ENCODE peak calls at places on chromosomes 7 and 10, in six cellular contexts. U is skeletal muscle cell; Z is fibroblast of the aortic adventitia; W is lower lobe of right lung; R is breast epithelium; A is CD8-positive, alpha-beta memory T cell. P is an unnamed sample.

GRCh38 chr7:143405158-143405557 is 3.5 kb downstream of the EPHA1 start:
- DNase-seq in U (no peak), Z (no peak), W (no peak), R (no peak), A (no peak), P (no peak)

GRCh38 chr7:102975854-102976253 is 63.1 kb downstream of the LRRC17 start:
- DNase-seq in U (no peak), Z (no peak), W (no peak), R (no peak), A (no peak), P (no peak)

GRCh38 chr7:21972397-21972784 is 26.7 kb upstream of the CDCA7L start:
- DNase-seq in U (no peak), Z (no peak), W (no peak), R (no peak), A (no peak), P (no peak)

GRCh38 chr10:61065010-61065409 is 121.0 kb upstream of the RHOBTB1 start:
- DNase-seq in U (no peak), Z (no peak), W (no peak), R (no peak), A (no peak), P (no peak)

GRCh38 chr10:109934958-109935793 is 11.9 kb upstream of the XPNPEP1 start:
- DNase-seq in U (peak), Z (peak), W (no peak), R (no peak), A (no peak), P (no peak)

GRCh38 chr10:30057421-30057841 is 2.0 kb downstream of the JCAD start:
- DNase-seq in U (no peak), Z (no peak), W (no peak), R (no peak), A (no peak), P (no peak)

GRCh38 chr10:31896972-31897384 is 31.7 kb downstream of the ARHGAP12 start:
- DNase-seq in U (peak), Z (peak), W (no peak), R (no peak), A (no peak), P (no peak)

GRCh38 chr10:69769395-69769989 is 32.2 kb upstream of the COL13A1 start:
- DNase-seq in U (peak), Z (peak), W (no peak), R (no peak), A (no peak), P (no peak)

GRCh38 chr10:46547881-46548780 is 8.3 kb downstream of the GPRIN2 start:
- DNase-seq in U (no peak), Z (no peak), W (peak), R (no peak), A (peak), P (peak)

GRCh38 chr7:112201421-112201820 is 4.8 kb downstream of the DOCK4 start:
- DNase-seq in U (peak), Z (peak), W (no peak), R (no peak), A (no peak), P (no peak)

GRCh38 chr10:116848912-116849270 is 408 bp upstream of the ENO4 start:
- DNase-seq in U (no peak), Z (no peak), W (no peak), R (no peak), A (no peak), P (no peak)

GRCh38 chr10:70935631-70936030 is 47.3 kb upstream of the PCBD1 start:
- DNase-seq in U (no peak), Z (no peak), W (no peak), R (no peak), A (no peak), P (no peak)

GRCh38 chr10:123897146-123897545 is 5.5 kb upstream of the CPXM2 start:
- DNase-seq in U (no peak), Z (no peak), W (no peak), R (no peak), A (no peak), P (no peak)

GRCh38 chr7:136869991-136870798 is 1.7 kb downstream of the CHRM2 start:
- DNase-seq in U (no peak), Z (no peak), W (peak), R (no peak), A (no peak), P (peak)

GRCh38 chr10:119517235-119518141 is 25.0 kb downstream of the RGS10 start:
- DNase-seq in U (no peak), Z (no peak), W (peak), R (no peak), A (peak), P (peak)

GRCh38 chr10:88028654-88029053 is 165.2 kb downstream of the PTEN start:
- DNase-seq in U (no peak), Z (no peak), W (no peak), R (no peak), A (no peak), P (no peak)

GRCh38 chr7:88692493-88692892 is 67.0 kb upstream of the ZNF804B start:
- DNase-seq in U (no peak), Z (no peak), W (no peak), R (no peak), A (no peak), P (no peak)

GRCh38 chr7:106262268-106262881 is 22.4 kb downstream of the NAMPT start:
- DNase-seq in U (no peak), Z (no peak), W (no peak), R (no peak), A (no peak), P (no peak)

GRCh38 chr7:92071032-92071431 is 63.2 kb downstream of the CYP51A1 start:
- DNase-seq in U (no peak), Z (no peak), W (no peak), R (no peak), A (no peak), P (no peak)

GRCh38 chr7:17108049-17108584 is 190.3 kb upstream of the AHR start:
- DNase-seq in U (no peak), Z (no peak), W (no peak), R (no peak), A (no peak), P (no peak)

DNA sequence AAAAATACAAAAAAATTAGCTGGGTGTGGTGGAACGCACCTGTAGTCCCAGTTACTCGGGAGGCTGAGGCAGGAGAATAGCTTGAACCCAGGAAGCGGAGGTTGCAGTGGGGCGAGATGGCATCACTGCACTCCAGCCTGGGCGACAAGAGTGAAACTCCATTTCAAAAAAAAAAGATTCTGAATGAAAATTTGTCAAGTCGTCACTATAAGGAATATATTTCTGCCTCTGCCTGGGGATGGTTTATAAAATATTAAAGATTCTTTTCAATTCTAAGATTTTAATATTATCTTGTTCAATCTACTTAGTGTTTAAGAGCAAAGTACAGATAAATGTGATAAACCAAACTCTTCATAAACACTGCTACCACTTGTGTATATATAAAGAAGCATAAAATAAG is 147.3 kb downstream of the NRBF2 start:
- DNase-seq in U (no peak), Z (no peak), W (no peak), R (no peak), A (no peak), P (no peak)
- H3K4me3 ChIP-seq in U (no peak), Z (no peak), W (no peak), R (no peak), A (no peak), P (no peak)

GRCh38 chr7:158432369-158433270 is 155.0 kb downstream of the PTPRN2 start:
- DNase-seq in U (peak), Z (no peak), W (peak), R (no peak), A (no peak), P (no peak)
- H3K4me3 ChIP-seq in U (peak), Z (no peak), W (peak), R (no peak), A (no peak), P (no peak)

GRCh38 chr7:35257251-35258124 is 3.6 kb upstream of the TBX20 start:
- DNase-seq in U (no peak), Z (no peak), W (no peak), R (no peak), A (no peak), P (no peak)
- H3K4me3 ChIP-seq in U (no peak), Z (peak), W (no peak), R (no peak), A (no peak), P (no peak)

GRCh38 chr10:102133373-102134195 is 744 bp downstream of the PPRC1 start:
- DNase-seq in U (no peak), Z (peak), W (peak), R (peak), A (peak), P (peak)

GRCh38 chr10:102131286-102132170 is 1.3 kb upstream of the PPRC1 start:
- DNase-seq in U (no peak), Z (peak), W (no peak), R (no peak), A (no peak), P (no peak)

GRCh38 chr10:102134416-102134815 is 1.6 kb downstream of the PPRC1 start:
- DNase-seq in U (no peak), Z (no peak), W (no peak), R (no peak), A (no peak), P (no peak)

GRCh38 chr10:102132563-102133372 is at the start of gene PPRC1:
- DNase-seq in U (peak), Z (peak), W (peak), R (peak), A (peak), P (peak)

DNA sequence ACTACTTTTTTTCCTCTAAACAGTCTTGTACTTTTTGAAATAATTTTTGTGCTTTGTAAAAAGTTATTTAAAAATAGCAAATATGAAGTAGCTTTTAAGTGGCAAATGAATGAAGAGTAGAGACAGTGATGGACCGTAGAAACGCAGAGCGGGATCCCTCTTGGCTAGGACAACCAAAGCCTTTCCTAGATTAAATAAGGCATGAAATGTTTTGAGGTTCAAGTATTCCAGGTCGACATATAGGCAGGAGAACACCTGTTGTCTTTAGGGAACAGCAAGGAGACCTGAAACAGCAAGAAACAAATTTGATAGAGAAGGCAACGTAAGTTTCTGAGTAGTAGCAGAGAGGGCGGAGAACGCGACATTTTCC is 662 bp upstream of the PPRC1 start:
- DNase-seq in U (no peak), Z (no peak), W (no peak), R (no peak), A (no peak), P (no peak)
- H3K4me3 ChIP-seq in U (peak), Z (peak), W (peak), R (peak), A (peak), P (peak)

DNA sequence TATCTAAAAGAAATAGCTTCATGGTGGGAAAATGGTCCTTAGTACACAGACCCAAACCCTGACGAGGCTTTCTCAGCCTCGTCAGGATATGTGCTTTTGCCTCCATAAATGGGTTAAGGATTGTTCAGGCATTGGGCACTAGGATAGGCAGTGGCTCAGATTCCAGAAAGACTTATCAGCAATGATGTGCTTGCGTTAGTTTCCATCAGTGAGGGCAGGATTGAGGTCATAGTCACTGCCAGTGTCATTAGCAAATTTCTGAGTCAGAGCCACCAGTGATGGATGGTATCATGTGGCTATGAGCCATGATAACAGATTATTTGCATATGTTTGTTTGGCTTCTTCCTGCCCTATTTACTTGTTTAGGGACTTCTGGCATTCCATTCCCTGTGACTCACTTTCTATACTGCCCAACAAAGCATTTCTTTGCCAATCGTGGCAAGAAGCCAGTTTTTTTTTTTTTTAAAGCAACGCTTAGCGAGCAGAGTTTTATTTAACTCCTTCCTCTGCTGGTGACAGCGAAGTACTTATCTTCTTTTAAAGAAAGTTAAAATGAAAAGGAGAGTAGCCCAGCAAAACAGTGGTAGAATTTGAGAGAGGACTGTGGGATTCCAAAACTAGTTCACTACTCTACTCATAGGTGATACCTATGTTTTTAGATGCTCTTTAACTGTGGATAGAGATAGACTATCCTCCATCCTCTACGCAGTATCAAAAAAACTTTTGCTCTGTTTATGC is 44.4 kb downstream of the MYPN start:
- DNase-seq in U (peak), Z (peak), W (no peak), R (no peak), A (no peak), P (peak)
- H3K4me3 ChIP-seq in U (no peak), Z (no peak), W (no peak), R (no peak), A (no peak), P (no peak)

GRCh38 chr10:129814681-129815646 is 149.1 kb downstream of the EBF3 start:
- DNase-seq in U (no peak), Z (no peak), W (no peak), R (no peak), A (no peak), P (no peak)

GRCh38 chr10:129820451-129820850 is 143.6 kb downstream of the EBF3 start:
- DNase-seq in U (no peak), Z (no peak), W (no peak), R (no peak), A (no peak), P (no peak)

GRCh38 chr10:129816702-129817101 is 147.4 kb downstream of the EBF3 start:
- DNase-seq in U (no peak), Z (no peak), W (no peak), R (no peak), A (no peak), P (no peak)

GRCh38 chr10:129812398-129812797 is 151.7 kb downstream of the EBF3 start:
- DNase-seq in U (no peak), Z (no peak), W (no peak), R (no peak), A (no peak), P (no peak)

DNA sequence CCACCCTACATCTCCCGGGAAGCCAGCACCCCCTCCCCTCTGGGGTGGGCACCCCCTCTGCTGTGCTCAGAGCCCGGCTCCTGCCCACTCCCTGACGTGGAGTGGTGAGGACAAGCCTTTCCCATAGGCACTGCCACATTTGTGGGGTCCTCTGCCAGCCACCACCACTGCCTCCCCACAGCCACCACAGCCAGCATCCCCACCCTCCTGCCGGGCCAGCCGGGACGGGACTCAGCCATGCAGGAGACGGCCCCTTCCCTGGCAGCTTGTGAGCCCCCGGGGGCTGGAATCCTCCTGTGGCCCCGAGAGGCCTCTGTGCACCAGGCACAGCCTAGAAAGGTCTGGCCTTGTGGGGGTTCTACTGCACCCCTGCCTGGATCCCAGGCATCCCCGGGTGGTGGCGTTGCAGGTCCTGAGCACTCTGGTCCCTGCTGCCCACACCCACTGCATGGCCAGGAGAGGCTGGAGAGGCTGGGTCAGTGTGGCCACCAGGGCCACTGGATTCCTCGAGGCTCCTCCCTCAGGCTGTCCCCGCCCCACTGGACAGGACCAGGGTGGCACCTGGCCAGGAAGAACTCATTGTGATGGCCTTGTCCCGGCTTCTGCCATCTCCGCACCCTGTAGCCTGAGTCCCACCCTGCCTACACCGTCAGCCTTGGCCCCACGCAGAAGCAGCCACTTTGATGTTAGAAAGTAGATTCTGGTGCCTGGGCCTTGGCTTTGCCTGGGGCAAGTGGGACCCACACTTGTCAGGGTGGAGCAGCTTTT is 148.0 kb downstream of the EBF3 start:
- DNase-seq in U (no peak), Z (no peak), W (no peak), R (no peak), A (no peak), P (no peak)
- H3K4me3 ChIP-seq in U (no peak), Z (no peak), W (no peak), R (no peak), A (no peak), P (no peak)

GRCh38 chr7:38731195-38731594 is 100.0 kb upstream of the AMPH start:
- DNase-seq in U (no peak), Z (no peak), W (no peak), R (no peak), A (no peak), P (no peak)

GRCh38 chr7:38723327-38723726 is 92.2 kb upstream of the AMPH start:
- DNase-seq in U (no peak), Z (no peak), W (no peak), R (no peak), A (no peak), P (no peak)

GRCh38 chr7:38728145-38728544 is 97.0 kb upstream of the AMPH start:
- DNase-seq in U (no peak), Z (peak), W (no peak), R (no peak), A (no peak), P (no peak)

DNA sequence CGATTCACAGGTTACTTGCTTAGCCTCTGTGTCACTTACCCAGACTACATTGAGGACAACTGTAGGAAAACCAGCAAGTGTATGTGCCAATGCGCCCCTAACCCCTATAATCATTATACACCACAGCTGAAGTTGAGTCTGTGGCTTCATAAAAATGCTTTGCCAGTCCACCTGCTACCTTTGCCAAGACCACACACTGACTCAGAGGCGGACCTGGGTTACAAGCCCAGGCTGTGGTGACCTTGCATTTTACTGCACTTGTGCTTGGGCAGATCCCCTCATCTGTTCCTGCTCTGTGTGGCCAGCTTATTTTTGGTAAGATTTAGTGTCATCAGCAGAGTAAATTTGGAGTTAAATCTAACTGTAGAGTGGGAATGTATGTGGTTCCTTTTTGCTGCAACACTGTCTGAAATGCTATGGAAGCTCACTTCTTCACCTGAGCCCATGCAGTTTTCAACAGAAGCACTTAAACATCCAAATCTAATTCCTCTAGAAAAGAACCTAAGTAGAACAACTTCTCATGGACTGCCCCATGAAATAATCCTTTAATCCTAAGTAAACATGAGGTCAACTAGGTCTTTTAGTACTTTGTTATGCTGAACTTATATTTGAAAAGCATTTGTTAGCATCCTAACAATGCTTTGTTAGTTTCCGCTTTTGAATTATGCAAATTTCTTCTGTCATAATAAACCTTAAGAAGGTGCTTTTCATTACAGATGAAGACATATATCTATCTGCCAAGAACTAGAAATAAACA is 96.2 kb upstream of the AMPH start:
- DNase-seq in U (no peak), Z (no peak), W (no peak), R (no peak), A (no peak), P (no peak)
- H3K4me3 ChIP-seq in U (no peak), Z (no peak), W (no peak), R (no peak), A (no peak), P (no peak)

GRCh38 chr7:158740657-158741293 is 36.2 kb upstream of the NCAPG2 start:
- DNase-seq in U (peak), Z (peak), W (no peak), R (no peak), A (no peak), P (no peak)
- H3K4me3 ChIP-seq in U (no peak), Z (no peak), W (no peak), R (no peak), A (no peak), P (no peak)

GRCh38 chr10:44628921-44629320 is 244.0 kb upstream of the CXCL12 start:
- DNase-seq in U (peak), Z (peak), W (no peak), R (no peak), A (no peak), P (no peak)

GRCh38 chr10:44627591-44628354 is 242.9 kb upstream of the CXCL12 start:
- DNase-seq in U (no peak), Z (peak), W (no peak), R (no peak), A (no peak), P (no peak)
- H3K4me3 ChIP-seq in U (no peak), Z (no peak), W (no peak), R (no peak), A (no peak), P (no peak)

P was measured in dorsolateral prefrontal cortex.